ENCODE peak calls at places on chromosome 12, in seven cellular contexts. One of them, this sample, is unnamed.

GRCh38 chr12:83826112-83826511 is 1086.5 kb downstream of the SLC6A15 start:
- DNase-seq in NCI-H748 treated with DMSO at 0.1 percent for 48 hours: peak
- DNase-seq in H4: peak
- DNase-seq in HepG2: no peak
- DNase-seq in H9: peak
- DNase-seq in NCI-H2107: no peak
- DNase-seq in AG20443: peak
- DNase-seq in this sample: no peak

GRCh38 chr12:62814243-62814642 is 120.7 kb downstream of the PPM1H start:
- DNase-seq in NCI-H748 treated with DMSO at 0.1 percent for 48 hours: no peak
- DNase-seq in H4: no peak
- DNase-seq in HepG2: no peak
- DNase-seq in H9: no peak
- DNase-seq in NCI-H2107: no peak
- DNase-seq in AG20443: no peak
- DNase-seq in this sample: no peak

GRCh38 chr12:9793774-9794395 is 33.2 kb upstream of the CD69 start:
- DNase-seq in NCI-H748 treated with DMSO at 0.1 percent for 48 hours: no peak
- DNase-seq in H4: no peak
- DNase-seq in HepG2: no peak
- DNase-seq in H9: no peak
- DNase-seq in NCI-H2107: no peak
- DNase-seq in AG20443: no peak
- DNase-seq in this sample: no peak

GRCh38 chr12:91189526-91189925 is 6.9 kb upstream of the DCN start:
- DNase-seq in NCI-H748 treated with DMSO at 0.1 percent for 48 hours: no peak
- DNase-seq in H4: no peak
- DNase-seq in HepG2: no peak
- DNase-seq in H9: no peak
- DNase-seq in NCI-H2107: no peak
- DNase-seq in AG20443: peak
- DNase-seq in this sample: no peak

GRCh38 chr12:114412307-114412706 is 6.4 kb upstream of the TBX5 start:
- DNase-seq in NCI-H748 treated with DMSO at 0.1 percent for 48 hours: no peak
- DNase-seq in H4: no peak
- DNase-seq in HepG2: no peak
- DNase-seq in H9: no peak
- DNase-seq in NCI-H2107: no peak
- DNase-seq in AG20443: no peak
- DNase-seq in this sample: no peak

GRCh38 chr12:19437996-19438395 is 1.3 kb upstream of the AEBP2 start:
- DNase-seq in NCI-H748 treated with DMSO at 0.1 percent for 48 hours: no peak
- DNase-seq in H4: no peak
- DNase-seq in HepG2: no peak
- DNase-seq in H9: no peak
- DNase-seq in NCI-H2107: no peak
- DNase-seq in AG20443: no peak
- DNase-seq in this sample: no peak

GRCh38 chr12:88600272-88600671 is 20.0 kb upstream of the KITLG start:
- DNase-seq in NCI-H748 treated with DMSO at 0.1 percent for 48 hours: no peak
- DNase-seq in H4: peak
- DNase-seq in HepG2: no peak
- DNase-seq in H9: no peak
- DNase-seq in NCI-H2107: no peak
- DNase-seq in AG20443: peak
- DNase-seq in this sample: no peak

GRCh38 chr12:116152268-116152667 is 125.2 kb downstream of the MED13L start:
- DNase-seq in NCI-H748 treated with DMSO at 0.1 percent for 48 hours: no peak
- DNase-seq in H4: peak
- DNase-seq in HepG2: no peak
- DNase-seq in H9: no peak
- DNase-seq in NCI-H2107: no peak
- DNase-seq in AG20443: no peak
- DNase-seq in this sample: no peak

GRCh38 chr12:111596985-111597730 is 2.0 kb downstream of the ATXN2 start:
- DNase-seq in NCI-H748 treated with DMSO at 0.1 percent for 48 hours: peak
- DNase-seq in H4: peak
- DNase-seq in HepG2: peak
- DNase-seq in H9: peak
- DNase-seq in NCI-H2107: peak
- DNase-seq in AG20443: peak
- DNase-seq in this sample: peak